ENCODE peak calls at places on chromosomes 4 and X, in seven cellular contexts. P is T-helper 17 cell, G is NCI-H2081, D is NCI-H187, O is IMR-90, W is lung, N is anterior cingulate cortex. T is an unnamed sample.

GRCh38 chr4:7757501-7758443 is 181.9 kb downstream of the AFAP1 start:
- DNase-seq in P (no peak), G (no peak), D (no peak), O (no peak), W (no peak), N (no peak), T (no peak)

GRCh38 chr4:41384992-41385391 is 128.3 kb downstream of the UCHL1 start:
- DNase-seq in P (no peak), G (no peak), D (no peak), O (no peak), W (peak; percentile 75), N (peak; percentile 10), T (no peak)

GRCh38 chrX:69000857-69001256 is 164.4 kb downstream of the PJA1 start:
- DNase-seq in P (no peak), G (no peak), D (no peak), O (no peak), W (no peak), N (no peak), T (no peak)

GRCh38 chr4:39616651-39617050 is 22.0 kb downstream of the SMIM14 start:
- DNase-seq in P (no peak), G (no peak), D (no peak), O (no peak), W (no peak), N (no peak), T (no peak)

GRCh38 chr4:47704693-47705325 is 133.1 kb downstream of the CORIN start:
- DNase-seq in P (no peak), G (peak; percentile 64), D (no peak), O (peak; percentile 37), W (peak; percentile 42), N (peak; percentile 2), T (peak; percentile 61)

GRCh38 chrX:43822015-43822414 is 60.2 kb downstream of the MAOB start:
- DNase-seq in P (no peak), G (no peak), D (no peak), O (peak; percentile 33), W (no peak), N (no peak), T (no peak)

GRCh38 chrX:111365770-111366325 is 46.1 kb downstream of the DCX start:
- DNase-seq in P (no peak), G (no peak), D (no peak), O (no peak), W (no peak), N (no peak), T (no peak)

GRCh38 chr4:629916-630641 is 4.7 kb downstream of the PDE6B start:
- DNase-seq in P (no peak), G (no peak), D (no peak), O (no peak), W (no peak), N (no peak), T (no peak)

GRCh38 chr4:187251896-187252295 is 528.2 kb upstream of the FAT1 start:
- DNase-seq in P (no peak), G (no peak), D (no peak), O (peak; percentile 18), W (no peak), N (no peak), T (no peak)

GRCh38 chr4:40322853-40323252 is 12.3 kb upstream of the CHRNA9 start:
- DNase-seq in P (no peak), G (no peak), D (no peak), O (no peak), W (no peak), N (no peak), T (no peak)

GRCh38 chr4:41509411-41510008 is 28.4 kb upstream of the LIMCH1 start:
- DNase-seq in P (no peak), G (no peak), D (no peak), O (no peak), W (no peak), N (peak; percentile 47), T (no peak)

GRCh38 chr4:3291411-3291968 is 1.3 kb upstream of the RGS12 start:
- DNase-seq in P (no peak), G (no peak), D (no peak), O (no peak), W (peak; percentile 53), N (no peak), T (no peak)

GRCh38 chr4:36523182-36523581 is 241.8 kb downstream of the DTHD1 start:
- DNase-seq in P (no peak), G (no peak), D (no peak), O (no peak), W (no peak), N (no peak), T (no peak)

GRCh38 chr4:76293705-76294274 is 12.7 kb upstream of the STBD1 start:
- DNase-seq in P (no peak), G (no peak), D (no peak), O (no peak), W (no peak), N (no peak), T (no peak)

GRCh38 chr4:81627617-81628016 is 155.9 kb upstream of the RASGEF1B start:
- DNase-seq in P (no peak), G (no peak), D (no peak), O (no peak), W (no peak), N (no peak), T (no peak)

GRCh38 chr4:48985976-48986653 is at the start of gene CWH43:
- DNase-seq in P (no peak), G (no peak), D (no peak), O (no peak), W (no peak), N (no peak), T (no peak)

GRCh38 chr4:130576218-130576617 is 1480.3 kb downstream of the C4orf33 start:
- DNase-seq in P (no peak), G (no peak), D (no peak), O (no peak), W (no peak), N (no peak), T (no peak)

GRCh38 chrX:1596676-1597344 is 5.4 kb downstream of the AKAP17A start:
- DNase-seq in P (no peak), G (no peak), D (no peak), O (no peak), W (no peak), N (no peak), T (no peak)

T was measured in SHP77.